ENCODE peak calls at places on chromosomes 7 and 10, in four cellular contexts. One of them, this sample, is unnamed.

GRCh38 chr10:45424668-45425404 is 50.8 kb downstream of the ALOX5 start:
- DNase-seq in K562: no peak
- DNase-seq in GM12878: no peak
- DNase-seq in HL-60: peak
- DNase-seq in this sample: no peak

GRCh38 chr7:157431951-157432540 is 95.2 kb downstream of the DNAJB6 start:
- DNase-seq in HL-60: no peak
- DNase-seq in K562: no peak
- DNase-seq in GM12878: no peak
- DNase-seq in this sample: no peak

GRCh38 chr7:117993377-117994003 is 120.2 kb upstream of the CTTNBP2 start:
- DNase-seq in HL-60: peak
- DNase-seq in K562: peak
- DNase-seq in GM12878: no peak
- DNase-seq in this sample: no peak

GRCh38 chr10:109027534-109028185 is 895.7 kb downstream of the XPNPEP1 start:
- DNase-seq in HL-60: no peak
- DNase-seq in GM12878: no peak
- DNase-seq in K562: no peak
- DNase-seq in this sample: no peak

GRCh38 chr7:41520445-41520844 is 182.4 kb downstream of the INHBA start:
- DNase-seq in K562: no peak
- DNase-seq in GM12878: no peak
- DNase-seq in HL-60: no peak
- DNase-seq in this sample: no peak

GRCh38 chr10:130017010-130017630 is 53.0 kb upstream of the EBF3 start:
- DNase-seq in GM12878: no peak
- DNase-seq in K562: no peak
- DNase-seq in HL-60: no peak
- DNase-seq in this sample: no peak

GRCh38 chr7:19177269-19177668 is 32.0 kb upstream of the FERD3L start:
- DNase-seq in GM12878: no peak
- DNase-seq in K562: no peak
- DNase-seq in HL-60: no peak
- DNase-seq in this sample: no peak

GRCh38 chr7:159109092-159110035 is 35.3 kb downstream of the VIPR2 start:
- DNase-seq in GM12878: no peak
- DNase-seq in K562: no peak
- DNase-seq in HL-60: no peak
- DNase-seq in this sample: no peak

GRCh38 chr10:17113889-17114288 is 15.7 kb downstream of the CUBN start:
- DNase-seq in HL-60: no peak
- DNase-seq in K562: no peak
- DNase-seq in GM12878: no peak
- DNase-seq in this sample: no peak

GRCh38 chr10:59812541-59813122 is 59.4 kb upstream of the MRLN start:
- DNase-seq in K562: no peak
- DNase-seq in GM12878: no peak
- DNase-seq in HL-60: no peak
- DNase-seq in this sample: no peak

GRCh38 chr7:91784469-91784868 is 96.0 kb downstream of the MTERF1 start:
- DNase-seq in GM12878: no peak
- DNase-seq in HL-60: no peak
- DNase-seq in K562: peak
- DNase-seq in this sample: no peak

GRCh38 chr10:21535494-21535818 is 1.4 kb downstream of the MLLT10 start:
- DNase-seq in HL-60: no peak
- DNase-seq in GM12878: no peak
- DNase-seq in K562: no peak
- DNase-seq in this sample: no peak

GRCh38 chr7:143492043-143492471 is 14.4 kb downstream of the TAS2R41 start:
- DNase-seq in GM12878: no peak
- DNase-seq in HL-60: peak
- DNase-seq in K562: peak
- DNase-seq in this sample: no peak

GRCh38 chr10:94546058-94546595 is 539 bp downstream of the HELLS start:
- DNase-seq in K562: peak
- DNase-seq in GM12878: no peak
- DNase-seq in HL-60: peak
- DNase-seq in this sample: no peak

GRCh38 chr7:101926265-101926664 is 108.8 kb downstream of the CUX1 start:
- DNase-seq in HL-60: no peak
- DNase-seq in K562: no peak
- DNase-seq in GM12878: no peak
- DNase-seq in this sample: no peak

GRCh38 chr10:116792772-116793171 is 50.4 kb upstream of the HSPA12A start:
- DNase-seq in HL-60: no peak
- DNase-seq in K562: no peak
- DNase-seq in GM12878: no peak
- DNase-seq in this sample: no peak

GRCh38 chr10:49585387-49585786 is 24.7 kb upstream of the SLC18A3 start:
- DNase-seq in K562: no peak
- DNase-seq in HL-60: no peak
- DNase-seq in GM12878: no peak
- DNase-seq in this sample: no peak

GRCh38 chr10:71920540-71921318 is 43.5 kb upstream of the CHST3 start:
- DNase-seq in K562: peak
- DNase-seq in GM12878: no peak
- DNase-seq in HL-60: no peak
- DNase-seq in this sample: no peak

GRCh38 chr7:100642534-100642907 is 1.2 kb upstream of the TFR2 start:
- DNase-seq in K562: peak
- DNase-seq in GM12878: no peak
- DNase-seq in HL-60: no peak
- DNase-seq in this sample: peak

GRCh38 chr10:12540341-12540781 is 191.0 kb downstream of the CAMK1D start:
- DNase-seq in GM12878: no peak
- DNase-seq in K562: no peak
- DNase-seq in HL-60: no peak
- DNase-seq in this sample: no peak

GRCh38 chr10:29685506-29685905 is 50.7 kb upstream of the SVIL start:
- DNase-seq in HL-60: no peak
- DNase-seq in GM12878: no peak
- DNase-seq in K562: no peak
- DNase-seq in this sample: no peak

GRCh38 chr7:139339698-139340036 is 1.5 kb upstream of the FMC1 start:
- DNase-seq in K562: peak
- DNase-seq in GM12878: no peak
- DNase-seq in HL-60: no peak
- DNase-seq in this sample: no peak

GRCh38 chr10:35605191-35605590 is at the start of gene GJD4:
- DNase-seq in HL-60: no peak
- DNase-seq in GM12878: no peak
- DNase-seq in K562: peak
- DNase-seq in this sample: no peak

GRCh38 chr7:127447326-127447945 is 54.9 kb upstream of the ZNF800 start:
- DNase-seq in GM12878: peak
- DNase-seq in HL-60: peak
- DNase-seq in K562: peak
- DNase-seq in this sample: peak

GRCh38 chr10:5751854-5752253 is 61.4 kb downstream of the GDI2 start:
- DNase-seq in HL-60: no peak
- DNase-seq in GM12878: no peak
- DNase-seq in K562: no peak
- DNase-seq in this sample: no peak

GRCh38 chr7:24889611-24890010 is 90.4 kb downstream of the OSBPL3 start:
- DNase-seq in GM12878: no peak
- DNase-seq in K562: no peak
- DNase-seq in HL-60: no peak
- DNase-seq in this sample: no peak

GRCh38 chr7:47653550-47654351 is 71.8 kb upstream of the TNS3 start:
- DNase-seq in K562: no peak
- DNase-seq in HL-60: no peak
- DNase-seq in GM12878: no peak
- DNase-seq in this sample: no peak

GRCh38 chr10:12351447-12351846 is 2.1 kb downstream of the CAMK1D start:
- DNase-seq in HL-60: no peak
- DNase-seq in K562: no peak
- DNase-seq in GM12878: no peak
- DNase-seq in this sample: no peak

GRCh38 chr7:127655720-127656119 is 3.7 kb downstream of the SND1 start:
- DNase-seq in HL-60: no peak
- DNase-seq in K562: peak
- DNase-seq in GM12878: no peak
- DNase-seq in this sample: no peak

GRCh38 chr10:1420663-1421362 is 316.5 kb downstream of the ADARB2 start:
- DNase-seq in K562: peak
- DNase-seq in HL-60: peak
- DNase-seq in GM12878: no peak
- DNase-seq in this sample: peak

GRCh38 chr7:47361746-47362215 is 220.1 kb downstream of the TNS3 start:
- DNase-seq in K562: no peak
- DNase-seq in HL-60: no peak
- DNase-seq in GM12878: peak
- DNase-seq in this sample: no peak

GRCh38 chr7:34570300-34570699 is 87.7 kb upstream of the NPSR1 start:
- DNase-seq in HL-60: no peak
- DNase-seq in GM12878: no peak
- DNase-seq in K562: no peak
- DNase-seq in this sample: no peak

GRCh38 chr10:7408494-7409044 is 2.3 kb downstream of the SFMBT2 start:
- DNase-seq in HL-60: no peak
- DNase-seq in GM12878: no peak
- DNase-seq in K562: peak
- DNase-seq in this sample: peak

DNA sequence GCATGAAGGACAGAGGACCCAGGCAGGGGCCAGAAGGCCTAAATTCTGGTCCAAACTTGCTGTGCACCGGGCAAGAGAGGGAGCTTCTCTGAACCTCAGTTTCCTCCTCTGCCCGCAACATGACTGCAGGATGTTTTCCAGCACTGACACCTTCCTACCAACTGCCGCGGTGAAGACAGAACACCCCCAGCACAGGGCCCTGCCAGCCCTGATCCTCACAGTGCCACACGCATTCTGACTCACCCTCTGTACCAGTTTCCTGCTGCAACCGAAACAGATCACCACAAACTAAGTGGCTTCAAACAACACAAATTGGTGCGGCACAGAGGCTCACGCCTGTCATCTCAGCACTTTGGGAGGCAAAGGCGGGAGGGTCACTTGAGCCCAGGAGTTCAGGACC is 18.1 kb downstream of the MAD1L1 start:
- DNase-seq in HL-60: no peak
- DNase-seq in K562: no peak
- DNase-seq in GM12878: no peak
- DNase-seq in this sample: no peak
- TF ChIP-seq SPI1 in HL-60: no peak
- TF ChIP-seq SPI1 in K562: no peak
- TF ChIP-seq SPI1 in GM12878: no peak
- TF ChIP-seq SPI1 in this sample: no peak

GRCh38 chr10:69453759-69454158 is 2.5 kb downstream of the TSPAN15 start:
- DNase-seq in K562: no peak
- DNase-seq in HL-60: no peak
- DNase-seq in GM12878: no peak
- DNase-seq in this sample: no peak
- TF ChIP-seq POLR2AphosphoS5 in K562: no peak
- TF ChIP-seq POLR2AphosphoS5 in HL-60: no peak
- TF ChIP-seq POLR2AphosphoS5 in GM12878: no peak
- TF ChIP-seq POLR2AphosphoS5 in this sample: no peak

GRCh38 chr10:52729259-52730104 is 43.1 kb downstream of the MBL2 start:
- DNase-seq in HL-60: no peak
- DNase-seq in K562: no peak
- DNase-seq in GM12878: no peak
- DNase-seq in this sample: no peak
- TF ChIP-seq SPI1 in HL-60: no peak
- TF ChIP-seq SPI1 in K562: no peak
- TF ChIP-seq SPI1 in GM12878: no peak
- TF ChIP-seq SPI1 in this sample: no peak

DNA sequence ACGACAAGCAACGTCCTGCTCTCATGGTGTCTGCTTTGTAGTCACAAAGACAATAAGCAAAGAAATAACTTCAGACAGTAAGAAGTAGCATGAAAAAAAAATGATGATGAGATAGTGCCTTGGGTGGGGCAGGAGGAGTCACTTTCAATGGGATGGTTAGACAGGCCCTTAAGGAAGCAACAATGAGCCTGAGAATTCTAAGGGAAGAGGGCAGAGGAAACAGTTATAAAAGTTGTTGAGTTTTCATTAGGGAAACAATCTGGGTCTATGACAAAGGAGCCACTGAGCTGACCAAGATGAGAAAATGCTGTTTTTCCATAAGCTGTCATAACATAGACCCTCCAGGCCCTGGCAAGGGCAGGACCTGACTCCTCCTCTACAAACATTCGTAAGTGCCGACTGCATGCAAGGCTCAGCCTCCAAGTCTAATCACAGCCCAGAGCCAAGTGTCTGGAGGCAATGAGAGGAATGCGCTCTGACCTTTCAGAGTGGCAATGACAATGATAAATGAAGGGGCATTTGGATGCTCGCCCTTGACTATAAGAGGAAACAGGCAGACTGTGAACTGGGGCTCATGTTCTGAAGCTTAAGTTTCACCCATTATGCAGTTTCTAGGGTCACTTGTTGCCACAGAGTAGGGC is 43.7 kb downstream of the PPP1R3C start:
- DNase-seq in HL-60: no peak
- DNase-seq in GM12878: no peak
- DNase-seq in K562: no peak
- DNase-seq in this sample: no peak
- TF ChIP-seq POLR2AphosphoS5 in HL-60: no peak
- TF ChIP-seq POLR2AphosphoS5 in GM12878: no peak
- TF ChIP-seq POLR2AphosphoS5 in K562: no peak
- TF ChIP-seq POLR2AphosphoS5 in this sample: no peak

DNA sequence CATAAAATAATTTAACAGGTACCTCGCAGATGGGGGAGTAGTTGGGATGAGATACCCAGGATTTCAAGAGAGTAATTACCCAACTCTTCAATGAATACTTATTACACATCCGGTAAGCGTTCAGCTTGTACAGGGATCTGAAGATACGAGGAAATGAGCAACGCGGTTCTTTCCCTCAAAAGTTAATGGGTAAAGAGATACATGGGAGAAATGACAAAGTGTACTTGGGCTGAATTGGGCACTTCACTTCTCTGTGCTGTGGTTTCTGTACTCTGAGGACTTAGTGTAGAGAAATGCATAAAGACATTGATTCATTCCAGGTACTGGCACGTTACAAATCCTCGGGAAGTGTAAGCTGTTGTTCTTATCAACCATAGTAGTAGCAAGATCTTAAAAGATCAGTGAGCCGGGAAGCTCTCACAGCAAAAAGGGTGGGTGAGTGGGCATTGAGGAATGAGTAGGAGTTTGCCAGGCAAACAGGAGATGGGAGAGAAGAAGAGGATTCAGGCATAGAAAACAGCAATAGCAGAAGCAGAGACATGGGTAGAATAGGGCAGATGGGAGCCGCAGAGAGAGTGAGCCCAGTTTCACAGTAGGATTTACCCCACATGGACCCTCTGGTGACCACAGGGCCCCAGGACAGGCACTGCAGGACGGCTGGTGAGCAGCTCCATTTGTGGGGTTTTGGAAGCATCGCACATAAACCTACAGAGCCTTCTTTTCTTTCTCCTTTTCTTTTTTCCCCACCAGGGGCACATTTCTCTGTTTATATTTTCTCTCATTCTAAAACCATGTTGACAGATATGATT is 304.3 kb upstream of the PITRM1 start:
- DNase-seq in GM12878: no peak
- DNase-seq in K562: no peak
- DNase-seq in HL-60: no peak
- DNase-seq in this sample: no peak
- TF ChIP-seq SPI1 in GM12878: no peak
- TF ChIP-seq SPI1 in K562: no peak
- TF ChIP-seq SPI1 in HL-60: no peak
- TF ChIP-seq SPI1 in this sample: no peak

GRCh38 chr10:119113805-119114732 is 10.2 kb downstream of the DENND10 start:
- DNase-seq in K562: no peak
- DNase-seq in HL-60: peak
- DNase-seq in GM12878: no peak
- DNase-seq in this sample: no peak
- TF ChIP-seq POLR2AphosphoS5 in K562: no peak
- TF ChIP-seq POLR2AphosphoS5 in HL-60: peak
- TF ChIP-seq POLR2AphosphoS5 in GM12878: no peak
- TF ChIP-seq POLR2AphosphoS5 in this sample: no peak

This sample was measured in GM12891.